ENCODE peak calls at places on chromosomes 6 and 20, in ten cellular contexts. F is H7, U is cardiac muscle cell, K is fibroblast of the aortic adventitia, S is GM23248, G is stomach, I is choroid plexus epithelial cell, B is heart right ventricle, Z is HepG2, L is uterus. V is an unnamed sample.

GRCh38 chr6:137133136-137133535 is 40.3 kb downstream of the IL22RA2 start:
- DNase-seq in F (peak), U (no peak), K (no peak), S (no peak), G (no peak), I (no peak), B (no peak), Z (no peak), L (no peak), V (no peak)

GRCh38 chr6:148287979-148288378 is 54.7 kb upstream of the SASH1 start:
- DNase-seq in F (no peak), U (no peak), K (no peak), S (no peak), G (no peak), I (no peak), B (no peak), Z (no peak), L (no peak), V (no peak)

GRCh38 chr20:8940311-8940710 is 128.6 kb upstream of the PLCB4 start:
- DNase-seq in F (no peak), U (no peak), K (no peak), S (no peak), G (no peak), I (peak), B (no peak), Z (no peak), L (no peak), V (no peak)

GRCh38 chr6:33017024-33017423 is 7.6 kb upstream of the HLA-DOA start:
- DNase-seq in F (no peak), U (no peak), K (no peak), S (no peak), G (no peak), I (no peak), B (no peak), Z (no peak), L (no peak), V (no peak)

GRCh38 chr20:52269327-52269726 is 77.7 kb upstream of the ZFP64 start:
- DNase-seq in F (no peak), U (no peak), K (no peak), S (peak), G (no peak), I (no peak), B (no peak), Z (no peak), L (no peak), V (no peak)

GRCh38 chr6:36755435-36756348 is 58.1 kb downstream of the RAB44 start:
- DNase-seq in F (no peak), U (no peak), K (peak), S (peak), G (peak), I (peak), B (no peak), Z (peak), L (no peak), V (peak)

GRCh38 chr6:108562503-108562993 is 1.8 kb downstream of the FOXO3 start:
- DNase-seq in F (peak), U (peak), K (peak), S (peak), G (peak), I (peak), B (peak), Z (peak), L (peak), V (peak)

GRCh38 chr6:39054577-39055142 is 6.1 kb downstream of the GLP1R start:
- DNase-seq in F (peak), U (no peak), K (no peak), S (no peak), G (no peak), I (no peak), B (no peak), Z (no peak), L (no peak), V (no peak)

GRCh38 chr6:145836170-145836569 is 21.6 kb upstream of the FBXO30 start:
- DNase-seq in F (peak), U (no peak), K (peak), S (peak), G (no peak), I (peak), B (no peak), Z (no peak), L (no peak), V (peak)

GRCh38 chr6:28757429-28758045 is 166.2 kb downstream of the TRIM27 start:
- DNase-seq in F (no peak), U (no peak), K (no peak), S (no peak), G (no peak), I (peak), B (no peak), Z (peak), L (no peak), V (no peak)

GRCh38 chr6:28758818-28759235 is 165.0 kb downstream of the TRIM27 start:
- DNase-seq in F (no peak), U (no peak), K (no peak), S (no peak), G (no peak), I (no peak), B (no peak), Z (no peak), L (no peak), V (no peak)

GRCh38 chr6:28764014-28764723 is 159.6 kb downstream of the TRIM27 start:
- DNase-seq in F (no peak), U (no peak), K (no peak), S (no peak), G (no peak), I (no peak), B (no peak), Z (no peak), L (no peak), V (no peak)

GRCh38 chr6:28756555-28756918 is 167.2 kb downstream of the TRIM27 start:
- DNase-seq in F (no peak), U (no peak), K (no peak), S (no peak), G (no peak), I (no peak), B (no peak), Z (peak), L (no peak), V (no peak)

DNA sequence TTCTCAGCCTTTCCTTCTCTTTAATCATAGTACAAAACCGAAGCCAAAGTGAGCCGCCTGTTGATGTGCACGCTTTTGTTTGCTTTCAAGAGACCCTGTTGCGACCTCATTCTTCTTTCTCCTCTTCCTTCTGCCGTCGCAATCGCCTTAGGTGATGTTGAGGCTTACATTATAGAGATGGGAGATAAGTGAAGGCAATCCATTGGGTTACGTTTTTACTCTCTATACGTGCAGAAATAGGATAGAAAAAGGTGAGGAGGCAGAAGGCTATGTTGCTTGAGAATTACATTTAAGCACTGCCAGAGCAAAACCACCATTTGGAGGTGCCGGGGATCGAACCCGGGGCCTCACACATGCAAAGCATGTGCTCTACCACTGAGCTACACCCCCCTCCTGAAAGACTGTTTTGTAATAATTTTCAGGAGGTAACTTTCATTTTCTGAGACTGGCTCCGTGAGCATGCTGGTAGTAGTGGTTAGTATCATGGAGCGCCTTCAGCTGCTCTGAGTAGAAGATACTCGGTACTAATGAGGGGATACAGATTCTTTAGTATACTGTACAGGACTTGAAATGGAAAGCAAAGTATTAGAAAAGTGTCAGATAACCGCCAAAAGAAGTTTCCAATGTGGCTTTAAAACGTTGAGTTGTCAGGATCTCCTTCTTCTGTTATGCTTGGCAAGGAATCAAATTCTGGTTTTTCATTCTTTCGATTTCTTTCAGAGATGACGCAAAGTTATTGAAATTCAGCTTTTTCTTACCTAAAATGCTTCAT is 165.6 kb downstream of the TRIM27 start:
- DNase-seq in F (peak), U (no peak), K (peak), S (no peak), G (no peak), I (peak), B (no peak), Z (peak), L (no peak), V (peak)
- H3K4me3 ChIP-seq in F (peak), U (no peak), K (peak), S (no peak), G (no peak), I (peak), B (no peak), Z (peak), L (no peak), V (peak)

DNA sequence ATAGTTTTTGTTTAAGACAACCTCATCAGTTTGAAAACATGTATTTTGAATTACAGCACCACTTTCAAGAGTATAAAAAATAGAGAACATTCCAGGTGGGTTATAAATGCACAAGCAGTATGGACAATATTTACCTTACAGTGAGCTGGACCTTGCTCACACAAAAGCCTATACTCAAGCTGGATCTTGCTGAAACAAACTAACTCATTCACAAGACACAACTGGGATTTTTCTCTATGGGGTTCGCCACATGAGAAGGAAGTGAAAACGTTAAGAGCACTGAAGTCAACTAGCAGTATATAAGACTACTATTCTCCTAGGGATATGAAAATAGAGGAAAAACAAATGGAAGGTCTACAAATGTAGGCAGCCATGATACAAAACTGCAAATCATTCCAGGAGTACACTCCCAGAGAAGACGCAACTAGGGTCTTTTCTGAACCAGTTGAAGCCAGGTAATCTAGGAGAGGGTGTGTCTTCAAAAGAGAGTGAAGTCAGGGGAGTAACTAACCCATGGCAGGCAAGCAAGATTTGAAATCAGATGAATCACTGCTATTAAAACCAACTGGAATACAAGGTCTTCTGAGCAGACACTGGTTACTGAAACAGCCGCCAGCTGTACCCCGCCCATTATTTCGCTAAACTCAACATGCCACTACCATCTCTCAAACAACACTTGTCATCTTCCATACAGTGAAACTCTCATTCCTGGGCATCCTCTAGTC is 26.5 kb downstream of the STAU1 start:
- DNase-seq in F (no peak), U (no peak), K (no peak), S (peak), G (no peak), I (no peak), B (no peak), Z (peak), L (no peak), V (no peak)
- H3K4me3 ChIP-seq in F (no peak), U (no peak), K (no peak), S (no peak), G (no peak), I (no peak), B (no peak), Z (no peak), L (no peak), V (no peak)

GRCh38 chr6:30515106-30515505 is 25.8 kb downstream of the HLA-E start:
- DNase-seq in F (peak), U (no peak), K (no peak), S (no peak), G (no peak), I (no peak), B (no peak), Z (no peak), L (no peak), V (no peak)
- H3K4me3 ChIP-seq in F (peak), U (no peak), K (no peak), S (no peak), G (no peak), I (no peak), B (no peak), Z (no peak), L (no peak), V (no peak)

GRCh38 chr6:161918154-161918553 is 644.3 kb upstream of the AGPAT4 start:
- DNase-seq in F (no peak), U (no peak), K (no peak), S (peak), G (no peak), I (peak), B (no peak), Z (no peak), L (no peak), V (peak)
- H3K4me3 ChIP-seq in F (no peak), U (no peak), K (no peak), S (no peak), G (no peak), I (no peak), B (no peak), Z (no peak), L (no peak), V (no peak)

GRCh38 chr20:41081276-41081814 is 52.7 kb downstream of the TOP1 start:
- DNase-seq in F (no peak), U (no peak), K (no peak), S (peak), G (no peak), I (peak), B (no peak), Z (no peak), L (no peak), V (peak)

GRCh38 chr20:41079066-41079465 is 50.4 kb downstream of the TOP1 start:
- DNase-seq in F (peak), U (no peak), K (no peak), S (no peak), G (no peak), I (no peak), B (no peak), Z (no peak), L (no peak), V (no peak)

GRCh38 chr20:41076776-41077175 is 48.2 kb downstream of the TOP1 start:
- DNase-seq in F (no peak), U (no peak), K (no peak), S (no peak), G (no peak), I (no peak), B (no peak), Z (no peak), L (no peak), V (no peak)

GRCh38 chr20:41080866-41081265 is 52.2 kb downstream of the TOP1 start:
- DNase-seq in F (no peak), U (no peak), K (peak), S (peak), G (no peak), I (peak), B (no peak), Z (no peak), L (no peak), V (peak)

DNA sequence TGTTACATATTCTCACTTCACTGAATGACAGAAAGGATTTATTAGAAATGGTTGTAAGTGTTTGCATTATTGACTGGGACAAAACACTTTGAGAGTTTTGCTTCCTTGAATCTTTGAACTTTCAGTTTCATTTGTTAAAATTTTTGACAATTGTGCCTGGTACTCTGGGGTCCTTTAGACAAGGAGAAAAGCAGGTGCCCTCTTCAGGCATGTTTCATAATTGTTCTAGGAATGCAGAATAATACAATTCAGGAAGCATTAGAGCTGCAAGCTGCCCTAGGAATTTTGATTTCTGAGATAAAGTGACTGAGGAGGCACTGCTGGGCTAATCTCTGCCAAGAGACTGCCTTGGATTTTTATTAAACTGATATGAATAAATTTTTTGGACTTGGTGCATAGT is 49.7 kb downstream of the TOP1 start:
- DNase-seq in F (peak), U (peak), K (peak), S (peak), G (no peak), I (peak), B (no peak), Z (peak), L (no peak), V (peak)
- H3K4me3 ChIP-seq in F (no peak), U (no peak), K (no peak), S (peak), G (no peak), I (no peak), B (peak), Z (no peak), L (no peak), V (no peak)

GRCh38 chr6:119036076-119036475 is 42.4 kb downstream of the FAM184A start:
- DNase-seq in F (no peak), U (no peak), K (no peak), S (no peak), G (no peak), I (no peak), B (no peak), Z (no peak), L (no peak), V (no peak)

GRCh38 chr6:119037264-119037663 is 41.2 kb downstream of the FAM184A start:
- DNase-seq in F (no peak), U (no peak), K (no peak), S (no peak), G (no peak), I (no peak), B (no peak), Z (no peak), L (no peak), V (no peak)

GRCh38 chr6:119032428-119032827 is 46.0 kb downstream of the FAM184A start:
- DNase-seq in F (no peak), U (no peak), K (no peak), S (no peak), G (no peak), I (no peak), B (no peak), Z (no peak), L (no peak), V (no peak)

GRCh38 chr6:119035459-119035858 is 43.0 kb downstream of the FAM184A start:
- DNase-seq in F (no peak), U (no peak), K (no peak), S (no peak), G (no peak), I (no peak), B (no peak), Z (no peak), L (no peak), V (no peak)

GRCh38 chr6:119034827-119035458 is 43.5 kb downstream of the FAM184A start:
- DNase-seq in F (no peak), U (peak), K (no peak), S (no peak), G (no peak), I (peak), B (no peak), Z (peak), L (no peak), V (no peak)
- H3K4me3 ChIP-seq in F (no peak), U (no peak), K (no peak), S (no peak), G (no peak), I (no peak), B (no peak), Z (no peak), L (no peak), V (no peak)

DNA sequence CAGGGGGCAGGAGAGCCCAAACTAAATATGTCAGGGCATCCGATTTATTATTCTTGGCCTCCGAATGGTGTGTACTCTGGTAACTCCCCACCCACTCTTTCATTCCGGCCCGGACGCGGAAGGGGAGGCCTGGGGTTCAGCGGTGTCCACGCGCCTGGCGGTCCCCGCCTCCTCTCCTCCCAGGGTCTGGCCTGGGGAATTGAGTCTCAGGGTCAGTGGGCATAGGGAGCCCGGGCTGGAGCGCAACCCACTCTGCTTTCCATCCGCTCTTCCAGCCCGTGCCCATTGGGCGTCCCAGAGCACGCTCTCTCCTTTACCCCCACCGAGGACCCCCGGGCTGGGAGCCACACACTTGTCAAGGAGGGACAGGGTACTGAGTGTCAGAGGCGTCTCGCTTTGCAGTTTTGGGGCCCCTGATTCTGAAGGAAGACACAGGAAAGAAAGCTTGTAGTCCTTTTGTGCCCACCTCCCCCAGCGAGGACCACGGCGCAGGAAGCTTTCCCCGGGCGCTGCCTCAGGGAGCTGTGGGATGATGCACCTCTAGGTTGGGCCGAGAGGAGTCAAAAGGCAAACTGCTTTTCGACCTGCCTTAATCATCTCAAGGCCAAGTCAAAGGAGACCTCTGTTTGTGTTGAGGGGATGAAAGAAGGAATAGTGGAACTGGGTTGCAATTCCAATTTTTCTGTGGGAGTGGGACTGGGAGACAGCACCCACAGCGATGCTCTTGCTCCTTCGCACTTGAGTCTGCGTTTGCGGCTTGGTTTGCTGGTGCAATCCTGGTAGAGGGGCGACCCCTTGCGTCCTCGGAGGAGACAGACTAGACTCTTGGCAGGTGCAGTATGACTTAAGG is 2.5 kb downstream of the RSPO3 start:
- DNase-seq in F (peak), U (peak), K (peak), S (peak), G (peak), I (peak), B (peak), Z (peak), L (peak), V (peak)
- H3K4me3 ChIP-seq in F (peak), U (peak), K (peak), S (peak), G (peak), I (peak), B (peak), Z (no peak), L (peak), V (peak)

GRCh38 chr6:169949501-169950097 is 198.2 kb downstream of the ERMARD start:
- DNase-seq in F (no peak), U (no peak), K (no peak), S (no peak), G (no peak), I (no peak), B (no peak), Z (no peak), L (no peak), V (no peak)
- H3K4me3 ChIP-seq in F (no peak), U (no peak), K (no peak), S (no peak), G (no peak), I (no peak), B (no peak), Z (no peak), L (no peak), V (no peak)

GRCh38 chr20:610130-611046 is at the start of gene TCF15:
- DNase-seq in F (peak), U (peak), K (no peak), S (peak), G (no peak), I (peak), B (peak), Z (no peak), L (no peak), V (peak)

GRCh38 chr20:607476-607875 is 2.6 kb downstream of the TCF15 start:
- DNase-seq in F (no peak), U (no peak), K (no peak), S (no peak), G (no peak), I (no peak), B (peak), Z (no peak), L (no peak), V (no peak)

GRCh38 chr20:611047-611842 is 1.1 kb upstream of the TCF15 start:
- DNase-seq in F (peak), U (no peak), K (no peak), S (no peak), G (no peak), I (no peak), B (no peak), Z (no peak), L (no peak), V (no peak)

GRCh38 chr20:608970-609369 is 1.1 kb downstream of the TCF15 start:
- DNase-seq in F (peak), U (no peak), K (no peak), S (no peak), G (no peak), I (no peak), B (no peak), Z (no peak), L (no peak), V (no peak)

GRCh38 chr20:609371-609964 is 641 bp downstream of the TCF15 start:
- DNase-seq in F (peak), U (no peak), K (no peak), S (no peak), G (no peak), I (no peak), B (no peak), Z (no peak), L (no peak), V (no peak)
- H3K4me3 ChIP-seq in F (peak), U (peak), K (no peak), S (no peak), G (no peak), I (no peak), B (peak), Z (no peak), L (no peak), V (no peak)